ENCODE peak calls at places on chromosomes 13 and 19, in eight cellular contexts. One of them, this sample, is unnamed.

GRCh38 chr13:76216729-76217128 is 580.6 kb downstream of the LMO7 start:
- DNase-seq in tibial nerve: no peak
- DNase-seq in lower leg skin: no peak
- DNase-seq in left ventricle myocardium inferior: no peak
- DNase-seq in AG04450: no peak
- DNase-seq in fibroblast of the aortic adventitia: peak
- DNase-seq in WTC11: no peak
- DNase-seq in psoas muscle: no peak
- DNase-seq in this sample: no peak

GRCh38 chr13:66225071-66225470 is 1005.1 kb downstream of the PCDH9 start:
- DNase-seq in tibial nerve: no peak
- DNase-seq in lower leg skin: no peak
- DNase-seq in left ventricle myocardium inferior: no peak
- DNase-seq in AG04450: no peak
- DNase-seq in fibroblast of the aortic adventitia: no peak
- DNase-seq in WTC11: peak
- DNase-seq in psoas muscle: no peak
- DNase-seq in this sample: no peak

GRCh38 chr13:102277286-102277685 is 124.6 kb downstream of the FGF14 start:
- DNase-seq in tibial nerve: no peak
- DNase-seq in lower leg skin: no peak
- DNase-seq in left ventricle myocardium inferior: peak
- DNase-seq in AG04450: no peak
- DNase-seq in fibroblast of the aortic adventitia: no peak
- DNase-seq in WTC11: no peak
- DNase-seq in psoas muscle: peak
- DNase-seq in this sample: no peak

GRCh38 chr19:30512748-30513389 is 140.7 kb downstream of the ZNF536 start:
- DNase-seq in tibial nerve: no peak
- DNase-seq in lower leg skin: no peak
- DNase-seq in left ventricle myocardium inferior: no peak
- DNase-seq in AG04450: no peak
- DNase-seq in fibroblast of the aortic adventitia: no peak
- DNase-seq in WTC11: no peak
- DNase-seq in psoas muscle: no peak
- DNase-seq in this sample: no peak

GRCh38 chr19:58154287-58154678 is 3.7 kb upstream of the ZNF329 start:
- DNase-seq in tibial nerve: no peak
- DNase-seq in lower leg skin: peak
- DNase-seq in left ventricle myocardium inferior: peak
- DNase-seq in AG04450: no peak
- DNase-seq in fibroblast of the aortic adventitia: peak
- DNase-seq in WTC11: peak
- DNase-seq in psoas muscle: peak
- DNase-seq in this sample: no peak

GRCh38 chr13:44249439-44249838 is 124.2 kb upstream of the SERP2 start:
- DNase-seq in tibial nerve: peak
- DNase-seq in lower leg skin: peak
- DNase-seq in left ventricle myocardium inferior: peak
- DNase-seq in AG04450: peak
- DNase-seq in fibroblast of the aortic adventitia: peak
- DNase-seq in WTC11: no peak
- DNase-seq in psoas muscle: peak
- DNase-seq in this sample: no peak

GRCh38 chr19:37929512-37929911 is 22.5 kb downstream of the SIPA1L3 start:
- DNase-seq in tibial nerve: no peak
- DNase-seq in lower leg skin: no peak
- DNase-seq in left ventricle myocardium inferior: no peak
- DNase-seq in AG04450: no peak
- DNase-seq in fibroblast of the aortic adventitia: no peak
- DNase-seq in WTC11: no peak
- DNase-seq in psoas muscle: no peak
- DNase-seq in this sample: no peak

GRCh38 chr13:39786091-39786490 is 130.6 kb downstream of the COG6 start:
- DNase-seq in tibial nerve: no peak
- DNase-seq in lower leg skin: no peak
- DNase-seq in left ventricle myocardium inferior: no peak
- DNase-seq in AG04450: no peak
- DNase-seq in fibroblast of the aortic adventitia: no peak
- DNase-seq in WTC11: no peak
- DNase-seq in psoas muscle: no peak
- DNase-seq in this sample: no peak

GRCh38 chr13:73201601-73202000 is 142.8 kb downstream of the KLF5 start:
- DNase-seq in tibial nerve: no peak
- DNase-seq in lower leg skin: no peak
- DNase-seq in left ventricle myocardium inferior: no peak
- DNase-seq in AG04450: no peak
- DNase-seq in fibroblast of the aortic adventitia: no peak
- DNase-seq in WTC11: no peak
- DNase-seq in psoas muscle: no peak
- DNase-seq in this sample: no peak

GRCh38 chr13:23557043-23557442 is 13.2 kb upstream of the TNFRSF19 start:
- DNase-seq in tibial nerve: no peak
- DNase-seq in lower leg skin: no peak
- DNase-seq in left ventricle myocardium inferior: no peak
- DNase-seq in AG04450: no peak
- DNase-seq in fibroblast of the aortic adventitia: no peak
- DNase-seq in WTC11: no peak
- DNase-seq in psoas muscle: no peak
- DNase-seq in this sample: no peak

GRCh38 chr19:38911388-38912004 is 490 bp downstream of the CCER2 start:
- DNase-seq in tibial nerve: no peak
- DNase-seq in lower leg skin: no peak
- DNase-seq in left ventricle myocardium inferior: no peak
- DNase-seq in AG04450: no peak
- DNase-seq in fibroblast of the aortic adventitia: no peak
- DNase-seq in WTC11: no peak
- DNase-seq in psoas muscle: no peak
- DNase-seq in this sample: no peak

GRCh38 chr13:19382111-19382510 is 179.2 kb downstream of the TPTE2 start:
- DNase-seq in tibial nerve: no peak
- DNase-seq in lower leg skin: no peak
- DNase-seq in left ventricle myocardium inferior: no peak
- DNase-seq in AG04450: no peak
- DNase-seq in fibroblast of the aortic adventitia: no peak
- DNase-seq in WTC11: no peak
- DNase-seq in psoas muscle: no peak
- DNase-seq in this sample: no peak

GRCh38 chr13:93409816-93410215 is 183.2 kb downstream of the GPC6 start:
- DNase-seq in tibial nerve: no peak
- DNase-seq in lower leg skin: no peak
- DNase-seq in left ventricle myocardium inferior: no peak
- DNase-seq in AG04450: no peak
- DNase-seq in fibroblast of the aortic adventitia: no peak
- DNase-seq in WTC11: no peak
- DNase-seq in psoas muscle: no peak
- DNase-seq in this sample: no peak

GRCh38 chr19:55116232-55117062 is 990 bp downstream of the PPP1R12C start:
- DNase-seq in tibial nerve: no peak
- DNase-seq in lower leg skin: peak
- DNase-seq in left ventricle myocardium inferior: peak
- DNase-seq in AG04450: no peak
- DNase-seq in fibroblast of the aortic adventitia: peak
- DNase-seq in WTC11: no peak
- DNase-seq in psoas muscle: peak
- DNase-seq in this sample: peak

GRCh38 chr19:40257096-40257517 is 28.0 kb downstream of the AKT2 start:
- DNase-seq in tibial nerve: no peak
- DNase-seq in lower leg skin: no peak
- DNase-seq in left ventricle myocardium inferior: peak
- DNase-seq in AG04450: no peak
- DNase-seq in fibroblast of the aortic adventitia: no peak
- DNase-seq in WTC11: no peak
- DNase-seq in psoas muscle: peak
- DNase-seq in this sample: no peak

GRCh38 chr19:16014923-16015804 is 61.1 kb upstream of the TPM4 start:
- DNase-seq in tibial nerve: no peak
- DNase-seq in lower leg skin: no peak
- DNase-seq in left ventricle myocardium inferior: no peak
- DNase-seq in AG04450: no peak
- DNase-seq in fibroblast of the aortic adventitia: no peak
- DNase-seq in WTC11: no peak
- DNase-seq in psoas muscle: no peak
- DNase-seq in this sample: peak

GRCh38 chr13:35833571-35834305 is 297.4 kb downstream of the DCLK1 start:
- DNase-seq in tibial nerve: no peak
- DNase-seq in lower leg skin: no peak
- DNase-seq in left ventricle myocardium inferior: no peak
- DNase-seq in AG04450: no peak
- DNase-seq in fibroblast of the aortic adventitia: no peak
- DNase-seq in WTC11: no peak
- DNase-seq in psoas muscle: no peak
- DNase-seq in this sample: no peak

GRCh38 chr13:30126903-30127428 is 180.4 kb downstream of the KATNAL1 start:
- DNase-seq in tibial nerve: no peak
- DNase-seq in lower leg skin: no peak
- DNase-seq in left ventricle myocardium inferior: no peak
- DNase-seq in AG04450: no peak
- DNase-seq in fibroblast of the aortic adventitia: no peak
- DNase-seq in WTC11: no peak
- DNase-seq in psoas muscle: no peak
- DNase-seq in this sample: no peak

GRCh38 chr13:113978741-113979481 is 5.0 kb upstream of the C13orf46 start:
- DNase-seq in tibial nerve: no peak
- DNase-seq in lower leg skin: no peak
- DNase-seq in left ventricle myocardium inferior: no peak
- DNase-seq in AG04450: no peak
- DNase-seq in fibroblast of the aortic adventitia: peak
- DNase-seq in WTC11: peak
- DNase-seq in psoas muscle: peak
- DNase-seq in this sample: peak

GRCh38 chr19:1837625-1838105 is 10.6 kb downstream of the REXO1 start:
- DNase-seq in tibial nerve: no peak
- DNase-seq in lower leg skin: no peak
- DNase-seq in left ventricle myocardium inferior: peak
- DNase-seq in AG04450: no peak
- DNase-seq in fibroblast of the aortic adventitia: no peak
- DNase-seq in WTC11: peak
- DNase-seq in psoas muscle: no peak
- DNase-seq in this sample: no peak

GRCh38 chr13:26449063-26449848 is 108.2 kb upstream of the WASF3 start:
- DNase-seq in tibial nerve: no peak
- DNase-seq in lower leg skin: no peak
- DNase-seq in left ventricle myocardium inferior: no peak
- DNase-seq in AG04450: no peak
- DNase-seq in fibroblast of the aortic adventitia: no peak
- DNase-seq in WTC11: no peak
- DNase-seq in psoas muscle: no peak
- DNase-seq in this sample: no peak

GRCh38 chr13:44906758-44907157 is 82.5 kb downstream of the NUFIP1 start:
- DNase-seq in tibial nerve: no peak
- DNase-seq in lower leg skin: no peak
- DNase-seq in left ventricle myocardium inferior: no peak
- DNase-seq in AG04450: no peak
- DNase-seq in fibroblast of the aortic adventitia: peak
- DNase-seq in WTC11: no peak
- DNase-seq in psoas muscle: no peak
- DNase-seq in this sample: no peak

GRCh38 chr13:61905054-61905453 is 489.4 kb upstream of the PCDH20 start:
- DNase-seq in tibial nerve: no peak
- DNase-seq in lower leg skin: no peak
- DNase-seq in left ventricle myocardium inferior: no peak
- DNase-seq in AG04450: no peak
- DNase-seq in fibroblast of the aortic adventitia: no peak
- DNase-seq in WTC11: no peak
- DNase-seq in psoas muscle: no peak
- DNase-seq in this sample: no peak

GRCh38 chr13:77545626-77546412 is 10.3 kb downstream of the SCEL start:
- DNase-seq in tibial nerve: no peak
- DNase-seq in lower leg skin: no peak
- DNase-seq in left ventricle myocardium inferior: no peak
- DNase-seq in AG04450: no peak
- DNase-seq in fibroblast of the aortic adventitia: no peak
- DNase-seq in WTC11: no peak
- DNase-seq in psoas muscle: no peak
- DNase-seq in this sample: no peak

GRCh38 chr13:43815204-43815603 is 28.4 kb upstream of the ENOX1 start:
- DNase-seq in tibial nerve: no peak
- DNase-seq in lower leg skin: no peak
- DNase-seq in left ventricle myocardium inferior: no peak
- DNase-seq in AG04450: peak
- DNase-seq in fibroblast of the aortic adventitia: peak
- DNase-seq in WTC11: no peak
- DNase-seq in psoas muscle: no peak
- DNase-seq in this sample: no peak

GRCh38 chr13:51803422-51804294 is at the start of gene DHRS12:
- DNase-seq in tibial nerve: peak
- DNase-seq in lower leg skin: peak
- DNase-seq in left ventricle myocardium inferior: peak
- DNase-seq in AG04450: no peak
- DNase-seq in fibroblast of the aortic adventitia: peak
- DNase-seq in WTC11: peak
- DNase-seq in psoas muscle: peak
- DNase-seq in this sample: peak
- TF ChIP-seq CTCF in tibial nerve: no peak
- TF ChIP-seq CTCF in lower leg skin: no peak
- TF ChIP-seq CTCF in left ventricle myocardium inferior: peak
- TF ChIP-seq CTCF in AG04450: no peak
- TF ChIP-seq CTCF in fibroblast of the aortic adventitia: no peak
- TF ChIP-seq CTCF in WTC11: no peak
- TF ChIP-seq CTCF in psoas muscle: no peak
- TF ChIP-seq CTCF in this sample: no peak

DNA sequence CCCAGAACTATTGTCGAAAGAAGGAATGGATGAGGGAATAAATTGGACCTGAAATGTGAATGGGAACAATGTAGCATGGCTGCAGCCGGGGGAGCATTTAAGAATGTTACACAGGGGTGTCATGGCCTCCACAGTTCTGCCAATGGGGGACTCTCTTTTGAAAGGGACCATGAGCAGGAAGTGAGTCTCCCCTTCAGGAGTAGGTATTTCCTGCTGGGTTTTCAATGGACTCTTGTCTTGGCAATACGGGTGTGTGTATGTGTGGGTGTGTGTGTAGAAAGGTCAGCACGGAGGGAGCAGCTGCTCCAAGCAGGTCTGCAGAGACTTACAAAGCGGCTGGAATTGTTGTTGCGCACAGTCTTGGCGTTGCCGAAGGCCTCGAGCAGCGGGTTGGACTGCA is 24.4 kb downstream of the MYO1F start:
- DNase-seq in tibial nerve: no peak
- DNase-seq in lower leg skin: no peak
- DNase-seq in left ventricle myocardium inferior: no peak
- DNase-seq in AG04450: no peak
- DNase-seq in fibroblast of the aortic adventitia: peak
- DNase-seq in WTC11: peak
- DNase-seq in psoas muscle: no peak
- DNase-seq in this sample: no peak
- TF ChIP-seq CTCF in tibial nerve: no peak
- TF ChIP-seq CTCF in lower leg skin: no peak
- TF ChIP-seq CTCF in left ventricle myocardium inferior: no peak
- TF ChIP-seq CTCF in AG04450: no peak
- TF ChIP-seq CTCF in fibroblast of the aortic adventitia: no peak
- TF ChIP-seq CTCF in WTC11: no peak
- TF ChIP-seq CTCF in psoas muscle: no peak
- TF ChIP-seq CTCF in this sample: no peak

GRCh38 chr19:34686455-34686854 is 9.0 kb downstream of the ZNF302 start:
- DNase-seq in tibial nerve: no peak
- DNase-seq in lower leg skin: no peak
- DNase-seq in left ventricle myocardium inferior: no peak
- DNase-seq in AG04450: no peak
- DNase-seq in fibroblast of the aortic adventitia: no peak
- DNase-seq in WTC11: no peak
- DNase-seq in psoas muscle: no peak
- DNase-seq in this sample: no peak
- TF ChIP-seq CTCF in tibial nerve: no peak
- TF ChIP-seq CTCF in lower leg skin: no peak
- TF ChIP-seq CTCF in left ventricle myocardium inferior: no peak
- TF ChIP-seq CTCF in AG04450: no peak
- TF ChIP-seq CTCF in fibroblast of the aortic adventitia: no peak
- TF ChIP-seq CTCF in WTC11: no peak
- TF ChIP-seq CTCF in psoas muscle: no peak
- TF ChIP-seq CTCF in this sample: no peak

GRCh38 chr19:51394045-51394836 is 3.9 kb upstream of the C19orf84 start:
- DNase-seq in tibial nerve: peak
- DNase-seq in lower leg skin: peak
- DNase-seq in left ventricle myocardium inferior: peak
- DNase-seq in AG04450: peak
- DNase-seq in fibroblast of the aortic adventitia: peak
- DNase-seq in WTC11: peak
- DNase-seq in psoas muscle: peak
- DNase-seq in this sample: peak
- TF ChIP-seq CTCF in tibial nerve: no peak
- TF ChIP-seq CTCF in lower leg skin: no peak
- TF ChIP-seq CTCF in left ventricle myocardium inferior: no peak
- TF ChIP-seq CTCF in AG04450: no peak
- TF ChIP-seq CTCF in fibroblast of the aortic adventitia: no peak
- TF ChIP-seq CTCF in WTC11: no peak
- TF ChIP-seq CTCF in psoas muscle: peak
- TF ChIP-seq CTCF in this sample: no peak